ENCODE peak calls at places on chromosomes 16 and 17, in seven cellular contexts. Z is left lung, Q is cardiac fibroblast, P is tibial artery, Y is A549, R is endodermal cell, G is Peyer's patch. E is an unnamed sample.

GRCh38 chr17:31733326-31733725 is 125.7 kb downstream of the COPRS start:
- DNase-seq in Q (no peak), P (no peak), Z (no peak), G (no peak), Y (no peak), R (peak), E (no peak)

GRCh38 chr17:61756561-61756960 is 106.8 kb downstream of the BRIP1 start:
- DNase-seq in R (no peak), Z (no peak), Q (no peak), G (no peak), Y (no peak), P (no peak), E (no peak)

GRCh38 chr16:3220839-3221238 is 14.1 kb downstream of the ZNF200 start:
- DNase-seq in Y (no peak), P (no peak), R (no peak), G (no peak), Z (no peak), Q (no peak), E (no peak)

GRCh38 chr17:50210249-50211225 is 9.1 kb upstream of the COL1A1 start:
- DNase-seq in Z (peak), R (peak), G (peak), Y (peak), P (peak), Q (peak), E (peak)

GRCh38 chr16:25109643-25110042 is 1.9 kb upstream of the LCMT1 start:
- DNase-seq in Y (peak), Q (peak), G (peak), P (peak), R (no peak), Z (no peak), E (peak)

GRCh38 chr16:82580293-82580900 is 46.4 kb upstream of the CDH13 start:
- DNase-seq in P (no peak), R (peak), G (no peak), Q (peak), Y (peak), Z (no peak), E (peak)

GRCh38 chr16:49112754-49113153 is 168.9 kb downstream of the CBLN1 start:
- DNase-seq in R (no peak), P (no peak), Z (no peak), Q (no peak), Y (no peak), G (no peak), E (no peak)

GRCh38 chr17:75091855-75092327 is 4.1 kb downstream of the SLC16A5 start:
- DNase-seq in Q (no peak), G (peak), Y (no peak), R (peak), Z (no peak), P (no peak), E (no peak)

GRCh38 chr16:87740909-87741424 is 24.8 kb downstream of the KLHDC4 start:
- DNase-seq in R (no peak), Y (no peak), Q (no peak), G (no peak), Z (no peak), P (no peak), E (peak)

GRCh38 chr17:20187049-20187448 is 177.9 kb downstream of the SPECC1 start:
- DNase-seq in Z (no peak), P (no peak), G (no peak), Y (no peak), R (no peak), Q (peak), E (peak)

GRCh38 chr16:3520398-3520797 is 19.6 kb downstream of the CLUAP1 start:
- DNase-seq in Z (no peak), Y (no peak), R (no peak), G (no peak), P (no peak), Q (no peak), E (peak)

GRCh38 chr17:17921192-17922082 is 50.8 kb downstream of the TOM1L2 start:
- DNase-seq in Q (peak), P (no peak), Z (no peak), Y (peak), R (peak), G (no peak), E (peak)

GRCh38 chr17:61361084-61361483 is 38.6 kb upstream of the TBX2 start:
- DNase-seq in R (no peak), P (no peak), Q (peak), G (no peak), Z (no peak), Y (no peak), E (peak)

GRCh38 chr17:70658840-70659239 is 489.5 kb downstream of the KCNJ2 start:
- DNase-seq in G (no peak), Z (no peak), P (no peak), Q (no peak), Y (no peak), R (no peak), E (no peak)

GRCh38 chr17:19672009-19672837 is 23.7 kb downstream of the ALDH3A2 start:
- DNase-seq in G (peak), Q (peak), P (peak), Z (no peak), Y (no peak), R (no peak), E (no peak)

GRCh38 chr16:84281077-84281476 is 13.6 kb upstream of the WFDC1 start:
- DNase-seq in Z (no peak), P (no peak), Y (no peak), Q (peak), G (no peak), R (peak), E (no peak)

GRCh38 chr17:79721993-79722671 is 8.6 kb upstream of the ENPP7 start:
- DNase-seq in G (no peak), P (no peak), Y (peak), R (peak), Q (peak), Z (no peak), E (no peak)

GRCh38 chr17:31674717-31675349 is 184.2 kb downstream of the COPRS start:
- DNase-seq in Q (peak), G (no peak), P (no peak), Y (no peak), Z (no peak), R (peak), E (peak)

GRCh38 chr16:3938471-3938842 is 57.9 kb upstream of the CREBBP start:
- DNase-seq in Y (no peak), G (no peak), Z (no peak), Q (no peak), P (no peak), R (no peak), E (no peak)

GRCh38 chr16:70410736-70411135 is 28.2 kb downstream of the ST3GAL2 start:
- DNase-seq in P (no peak), Y (no peak), Z (no peak), Q (no peak), R (no peak), G (no peak), E (peak)

GRCh38 chr17:60039096-60039495 is 39.6 kb downstream of the HEATR6 start:
- DNase-seq in Q (no peak), Y (no peak), G (no peak), Z (no peak), P (no peak), R (peak), E (no peak)

GRCh38 chr17:75836605-75837004 is 7.6 kb downstream of the UNC13D start:
- DNase-seq in Y (no peak), Z (no peak), R (no peak), Q (no peak), P (no peak), G (no peak), E (no peak)

GRCh38 chr17:81427446-81428120 is 32.3 kb downstream of the BAHCC1 start:
- DNase-seq in Y (no peak), G (peak), R (no peak), P (no peak), Z (peak), Q (no peak), E (no peak)

GRCh38 chr17:57356722-57357391 is 100.5 kb downstream of the MSI2 start:
- DNase-seq in Q (no peak), P (no peak), Y (no peak), Z (no peak), R (peak), G (no peak), E (peak)

GRCh38 chr17:81002409-81003361 is 11.0 kb downstream of the CHMP6 start:
- DNase-seq in Z (peak), P (peak), G (peak), Y (no peak), Q (peak), R (no peak), E (peak)

GRCh38 chr17:43874293-43874692 is 27.3 kb downstream of the CD300LG start:
- DNase-seq in Z (no peak), G (peak), P (no peak), Q (no peak), R (peak), Y (no peak), E (no peak)

GRCh38 chr16:77236063-77236511 is 36.9 kb downstream of the SYCE1L start:
- DNase-seq in G (peak), P (peak), Y (peak), Z (peak), R (peak), Q (peak), E (peak)

GRCh38 chr16:28064706-28065249 is 1.3 kb upstream of the GSG1L start:
- DNase-seq in R (no peak), G (no peak), Q (no peak), Y (no peak), P (no peak), Z (no peak), E (no peak)

GRCh38 chr17:67359960-67360817 is 6.2 kb downstream of the PSMD12 start:
- DNase-seq in G (no peak), Q (peak), Z (no peak), P (no peak), Y (peak), R (peak), E (peak)

GRCh38 chr17:49571283-49571682 is 4.4 kb upstream of the NXPH3 start:
- DNase-seq in G (peak), Y (no peak), R (peak), Z (no peak), P (no peak), Q (no peak), E (no peak)

GRCh38 chr17:4583796-4584124 is 569 bp upstream of the SMTNL2 start:
- DNase-seq in Y (peak), Z (no peak), P (no peak), G (no peak), Q (no peak), R (peak), E (no peak)

GRCh38 chr16:2495041-2495440 is 18.7 kb upstream of the ATP6V0C start:
- DNase-seq in Z (no peak), P (no peak), R (no peak), Y (no peak), G (no peak), Q (no peak), E (no peak)

GRCh38 chr17:82003411-82004381 is 19.0 kb downstream of the CENPX start:
- DNase-seq in G (no peak), Z (no peak), Q (peak), P (peak), R (peak), Y (peak), E (peak)

GRCh38 chr17:41629316-41629715 is 4.9 kb upstream of the KRT17 start:
- DNase-seq in Z (no peak), R (no peak), Y (no peak), Q (no peak), G (peak), P (no peak), E (no peak)

GRCh38 chr17:57016764-57017116 is 38.8 kb downstream of the SCPEP1 start:
- DNase-seq in Q (no peak), G (no peak), Z (no peak), R (peak), Y (no peak), P (no peak), E (peak)

GRCh38 chr17:62179525-62180161 is 114.6 kb upstream of the MED13 start:
- DNase-seq in Y (peak), G (no peak), Q (peak), Z (no peak), P (no peak), R (no peak), E (peak)

GRCh38 chr17:40068917-40069750 is 6.4 kb downstream of the THRA start:
- DNase-seq in Y (no peak), P (peak), G (peak), Z (peak), Q (peak), R (peak), E (peak)
- H3K4me3 ChIP-seq in Y (peak), P (peak), G (peak), Z (peak), Q (no peak), R (no peak), E (peak)

DNA sequence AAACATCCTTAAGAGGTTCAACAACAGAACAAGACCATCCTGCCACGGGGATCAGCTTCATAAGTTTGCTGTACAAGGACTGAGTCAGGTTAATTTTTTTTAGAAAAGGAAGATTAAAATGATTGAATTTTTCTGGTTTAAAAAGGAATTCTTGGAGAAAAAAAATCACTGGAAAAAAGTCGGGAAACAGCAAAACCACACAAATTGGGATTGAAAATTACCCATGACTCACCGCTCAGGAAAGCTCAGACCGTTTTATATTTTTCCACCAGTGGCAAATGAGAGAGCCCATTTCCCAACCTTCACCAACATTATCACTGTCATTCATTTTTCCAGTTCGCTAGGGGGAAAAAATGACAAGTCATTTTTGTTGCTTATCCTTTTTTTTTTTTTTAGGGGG is 46.6 kb downstream of the MRM3 start:
- DNase-seq in R (no peak), Q (no peak), Z (no peak), Y (no peak), G (no peak), P (no peak), E (no peak)
- TF ChIP-seq CTCF in R (no peak), Q (no peak), Z (no peak), Y (no peak), G (no peak), P (no peak), E (no peak)

DNA sequence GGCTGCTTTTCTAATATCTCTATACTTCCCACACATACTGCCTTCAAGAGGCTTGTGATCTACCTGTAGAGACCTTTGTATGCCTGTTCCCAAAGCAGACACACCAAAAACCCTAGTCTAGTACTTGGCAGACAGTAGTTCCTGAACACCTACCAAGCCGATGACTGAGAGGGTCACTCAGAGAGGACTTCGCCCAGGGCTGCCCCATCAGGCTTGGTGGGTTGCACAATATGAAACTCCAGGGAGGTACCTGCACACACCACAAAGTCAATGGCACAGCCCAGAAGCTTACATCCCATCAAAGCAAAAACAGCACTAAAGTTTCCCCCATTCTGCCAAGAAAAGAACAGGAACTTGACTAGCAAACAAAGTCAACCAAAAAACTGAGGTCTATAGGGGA is 30.3 kb downstream of the ASPA start:
- DNase-seq in G (no peak), R (no peak), P (no peak), Q (no peak), Z (no peak), Y (no peak), E (no peak)
- H3K4me3 ChIP-seq in G (no peak), R (no peak), P (no peak), Q (no peak), Z (no peak), Y (no peak), E (no peak)

DNA sequence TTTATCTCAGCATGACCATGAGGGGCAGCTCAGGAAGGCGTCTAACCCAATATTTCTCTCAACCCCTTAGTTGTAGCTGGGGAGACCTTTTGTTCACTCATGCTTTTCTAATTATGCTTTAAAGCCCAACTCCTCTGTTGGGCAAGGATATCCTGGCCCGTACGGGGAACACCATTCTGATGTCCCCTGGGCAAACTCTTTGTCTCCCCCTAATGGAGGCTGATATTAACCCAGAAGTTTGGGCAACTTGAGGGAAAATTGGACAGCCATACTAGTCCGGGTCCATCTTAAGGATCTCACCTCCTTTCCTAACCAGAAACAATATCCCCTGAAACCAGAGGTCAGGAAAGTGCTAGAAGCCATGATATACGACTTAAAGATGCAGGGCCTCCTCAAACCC is 143.7 kb upstream of the COX10 start:
- DNase-seq in G (no peak), Y (no peak), Z (no peak), R (no peak), Q (no peak), P (no peak), E (no peak)
- TF ChIP-seq CTCF in G (no peak), Y (no peak), Z (no peak), R (peak), Q (no peak), P (no peak), E (peak)